ENCODE peak calls at places on chromosomes 12 and 14, in four cellular contexts. R, S, K and H are unnamed samples.

GRCh38 chr12:52632656-52633055 is 14.3 kb upstream of the KRT73 start:
- DNase-seq in K (no peak), S (no peak), R (no peak), H (no peak)

GRCh38 chr14:58315606-58316005 is 17.3 kb downstream of the ARID4A start:
- DNase-seq in S (no peak), K (no peak), R (no peak), H (no peak)

GRCh38 chr12:26938660-26939185 is 453 bp downstream of the FGFR1OP2 start:
- DNase-seq in K (no peak), S (no peak), R (peak; percentile 23), H (no peak)

GRCh38 chr12:129075451-129076208 is 222.4 kb downstream of the GLT1D1 start:
- DNase-seq in R (no peak), S (peak; percentile 8), K (no peak), H (no peak)

GRCh38 chr12:38872181-38872580 is 33.2 kb downstream of the CPNE8 start:
- DNase-seq in K (no peak), S (no peak), R (no peak), H (no peak)

GRCh38 chr14:65954915-65955314 is 531.3 kb upstream of the CCDC196 start:
- DNase-seq in R (no peak), S (no peak), K (no peak), H (no peak)

GRCh38 chr12:18747960-18748359 is 10.0 kb downstream of the CAPZA3 start:
- DNase-seq in R (no peak), K (no peak), S (peak; percentile 29), H (peak; percentile 96)

GRCh38 chr12:6852651-6853354 is 853 bp downstream of the USP5 start:
- DNase-seq in S (peak; percentile 71), R (peak; percentile 48), K (no peak), H (peak; percentile 72)

GRCh38 chr14:61385002-61385685 is 63.8 kb downstream of the PRKCH start:
- DNase-seq in R (no peak), K (no peak), S (no peak), H (no peak)

DNA sequence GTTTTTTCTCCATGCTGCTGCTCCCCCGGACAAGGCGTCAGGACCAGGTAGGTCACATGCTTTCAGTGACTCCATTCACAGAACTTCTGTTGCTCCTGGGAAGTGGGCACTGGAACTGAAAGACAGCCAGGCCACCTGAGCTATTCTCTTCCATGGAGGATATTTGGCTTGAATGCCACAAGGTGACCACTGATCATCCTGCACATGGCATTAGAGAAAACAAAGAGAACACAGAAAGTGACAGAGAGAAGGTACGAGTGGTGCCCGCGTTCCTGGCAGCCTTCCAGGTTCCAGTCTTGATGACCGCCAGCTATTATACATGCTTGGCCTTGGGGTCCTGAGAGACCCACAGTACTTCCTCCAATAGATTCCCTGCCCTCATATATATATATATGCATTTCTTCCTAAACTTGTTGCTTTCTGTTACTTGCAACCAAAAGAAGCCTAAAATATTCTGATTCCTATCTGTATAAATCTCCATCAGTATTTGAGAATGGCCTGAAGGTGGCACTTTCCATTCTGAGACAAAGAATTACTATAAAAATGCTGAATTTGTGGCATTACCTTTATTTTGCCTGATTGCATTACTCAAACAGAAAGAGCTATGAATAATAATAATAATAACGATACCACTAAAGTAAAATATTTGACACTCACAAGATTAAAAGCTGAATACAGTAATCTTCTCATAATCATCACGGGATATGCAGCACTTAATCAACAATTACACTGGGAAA is 174.9 kb downstream of the FOXN3 start:
- DNase-seq in R (no peak), K (no peak), S (no peak), H (no peak)
- TF ChIP-seq CTCF in R (no peak), K (no peak), S (peak; percentile 8), H (no peak)

GRCh38 chr14:74380845-74381244 is 32.6 kb downstream of the VRTN start:
- DNase-seq in K (peak; percentile 20), S (no peak), R (no peak), H (no peak)

GRCh38 chr14:74382231-74382630 is 34.0 kb downstream of the VRTN start:
- DNase-seq in R (no peak), S (no peak), K (no peak), H (no peak)

GRCh38 chr14:74377976-74378690 is 29.9 kb downstream of the VRTN start:
- DNase-seq in K (peak; percentile 60), R (no peak), S (no peak), H (no peak)

DNA sequence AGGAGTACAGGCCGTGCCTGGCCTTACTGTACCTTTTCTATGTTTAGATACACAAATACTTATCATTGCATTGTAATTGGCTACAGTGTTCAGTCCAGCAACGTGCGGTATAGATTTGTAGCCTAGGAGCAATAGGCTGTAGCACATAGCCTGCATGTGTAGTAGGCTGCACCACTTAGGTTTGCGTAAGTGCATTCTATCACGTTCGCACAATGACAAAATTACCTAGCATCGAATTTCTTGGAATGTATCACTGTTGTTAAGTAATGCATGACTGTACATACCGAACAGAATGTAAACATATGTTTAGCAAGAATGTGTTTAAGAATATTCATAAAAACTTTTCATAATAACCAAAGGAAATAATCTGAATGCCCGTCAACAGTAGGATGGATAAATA is 31.9 kb downstream of the VRTN start:
- DNase-seq in S (no peak), K (no peak), R (no peak), H (no peak)
- H3K4me3 ChIP-seq in S (no peak overlapping the region), K (no peak overlapping the region), R (no peak overlapping the region), H (no peak overlapping the region)

GRCh38 chr12:57250956-57251355 is at the start of gene STAC3:
- DNase-seq in S (no peak), R (no peak), K (no peak), H (no peak)

GRCh38 chr12:57250541-57250940 is 446 bp downstream of the STAC3 start:
- DNase-seq in R (no peak), S (no peak), K (no peak), H (no peak)

GRCh38 chr12:57247041-57247440 is 3.9 kb downstream of the STAC3 start:
- DNase-seq in R (no peak), K (no peak), S (no peak), H (no peak)

GRCh38 chr12:57244306-57244696 is 6.7 kb downstream of the STAC3 start:
- DNase-seq in R (no peak), K (no peak), S (no peak), H (no peak)

DNA sequence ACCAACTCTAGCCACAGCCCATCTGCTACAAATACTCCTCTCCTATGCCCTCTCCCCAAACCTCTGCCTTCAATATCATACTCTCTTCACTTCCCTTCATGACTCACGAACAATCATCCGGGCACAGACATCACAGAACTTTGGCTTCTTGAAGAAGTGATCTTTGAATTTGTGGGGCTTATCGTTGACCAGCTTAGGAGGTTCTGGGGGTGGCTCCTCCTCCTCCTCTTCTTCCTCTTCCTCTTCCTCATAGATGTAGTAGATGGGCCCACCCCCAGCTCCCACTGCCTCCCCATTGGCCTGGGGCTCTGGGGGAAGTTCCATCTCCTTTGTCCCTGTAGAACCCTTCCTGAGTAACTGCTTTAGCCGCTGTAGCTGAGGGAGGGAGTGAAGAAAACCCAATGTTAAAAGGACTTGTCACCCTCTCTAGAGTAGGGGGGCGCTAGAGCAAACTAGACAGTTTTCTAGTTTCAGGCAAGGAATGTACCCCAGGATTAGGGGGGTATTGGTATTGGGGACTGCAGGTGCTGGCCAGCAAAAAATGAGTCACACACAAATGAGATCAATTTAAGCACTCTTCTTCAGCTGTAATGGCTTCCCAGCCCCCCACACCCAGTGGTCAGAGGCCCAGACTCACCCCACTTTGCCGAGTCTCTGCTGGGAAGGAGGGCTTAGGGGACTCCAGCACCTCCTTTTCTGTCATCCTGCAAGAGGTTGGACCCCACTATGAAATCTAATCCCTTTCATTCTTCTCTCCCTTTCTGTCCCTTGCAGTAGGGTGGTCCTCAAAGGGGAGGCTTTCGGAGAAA is 1.8 kb downstream of the STAC3 start:
- DNase-seq in R (no peak), S (no peak), K (no peak), H (no peak)
- TF ChIP-seq CTCF in R (no peak), S (no peak), K (no peak), H (no peak)

GRCh38 chr12:56721721-56722120 is 3.4 kb downstream of the NACA start:
- DNase-seq in S (no peak), K (no peak), R (no peak), H (no peak)
- H3K4me3 ChIP-seq in S (no peak overlapping the region), K (no peak overlapping the region), R (peak overlapping the region; percentile 99), H (peak overlapping the region; percentile 29)

DNA sequence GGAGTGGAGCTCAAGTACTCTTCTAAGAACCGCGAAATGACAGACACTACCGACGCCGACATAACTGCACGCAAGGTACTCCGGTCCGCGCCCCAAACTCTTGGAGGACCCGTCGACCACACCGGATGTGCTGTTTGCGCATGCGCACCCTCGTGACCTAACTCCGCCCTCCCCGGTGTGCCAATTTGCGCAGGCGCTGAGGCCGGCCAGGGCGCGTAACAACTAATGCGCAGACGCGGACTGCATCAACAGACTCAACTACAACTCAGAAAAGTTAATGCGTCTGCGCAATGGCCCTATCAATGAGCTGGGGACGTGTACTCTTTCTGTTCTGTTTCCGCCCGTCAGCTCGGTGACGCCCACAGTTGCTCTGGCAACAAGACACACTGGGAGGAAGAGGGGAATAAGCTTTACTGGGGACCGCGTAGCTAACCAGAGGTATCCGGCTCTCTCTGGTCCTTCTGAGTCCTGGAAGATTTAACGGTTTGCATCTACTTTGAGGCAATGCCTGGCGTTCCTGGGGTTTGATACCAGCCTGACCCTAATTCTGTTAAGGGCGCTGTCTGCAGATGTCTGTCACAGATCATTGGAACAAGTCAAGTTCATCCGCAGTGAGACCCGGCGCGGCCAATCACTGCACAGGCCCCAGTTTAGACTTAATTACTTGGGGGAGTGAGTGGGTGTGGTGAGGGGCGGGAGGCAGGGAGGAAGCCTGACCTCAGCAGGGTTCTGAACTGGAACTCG is at the start of gene DAD1:
- DNase-seq in S (peak; percentile 99), K (peak; percentile 99), R (peak; percentile 99), H (peak; percentile 100)
- TF ChIP-seq CTCF in S (no peak), K (no peak), R (no peak), H (no peak)

GRCh38 chr12:71014180-71014785 is 93.7 kb upstream of the PTPRR start:
- DNase-seq in S (no peak), R (peak; percentile 27), K (no peak), H (peak; percentile 47)
- H3K4me3 ChIP-seq in S (no peak overlapping the region), R (no peak overlapping the region), K (no peak overlapping the region), H (no peak overlapping the region)

DNA sequence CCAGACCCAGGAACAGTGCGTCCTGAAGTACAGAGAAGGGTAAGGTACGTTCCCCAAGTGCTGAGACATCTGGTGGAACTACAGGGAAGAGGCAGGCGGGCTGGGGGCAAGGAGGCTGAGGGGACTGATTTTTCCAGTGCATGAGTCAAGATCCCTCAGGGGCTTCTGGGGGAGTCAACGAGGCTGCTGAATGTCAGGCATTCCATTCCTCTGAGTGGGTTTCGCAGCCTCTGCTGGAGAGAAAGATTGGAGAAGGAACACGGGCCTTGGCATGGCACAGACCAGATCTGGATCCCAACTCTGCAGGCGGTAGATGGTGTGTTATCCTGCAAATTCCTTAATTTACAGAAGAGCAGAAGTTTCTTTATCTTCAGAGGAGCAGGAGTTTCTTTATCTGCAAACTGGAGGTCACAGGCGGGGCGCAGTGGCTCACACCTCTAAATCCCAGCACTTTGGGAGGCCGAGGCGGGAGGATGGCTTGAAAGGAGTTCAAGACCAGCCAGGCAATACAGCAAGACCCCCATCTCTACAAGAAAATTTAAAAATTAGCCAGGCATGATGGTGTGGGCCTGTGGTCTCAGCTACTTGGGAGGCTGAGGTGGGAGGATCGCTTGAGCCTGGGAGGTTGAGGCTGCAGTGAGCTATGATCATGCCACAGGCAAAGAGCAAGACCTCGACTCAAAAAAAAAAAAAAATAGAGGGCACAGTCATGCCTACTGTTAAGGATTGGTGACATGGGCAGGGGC is 132.6 kb upstream of the MAP1LC3B2 start:
- DNase-seq in R (peak; percentile 97), K (no peak), S (no peak), H (peak; percentile 95)
- TF ChIP-seq CTCF in R (peak; percentile 47), K (peak; percentile 11), S (no peak), H (peak; percentile 59)